ENCODE peak calls at places on chromosomes 13 and 19, in seven cellular contexts. One of them, this sample, is unnamed.
A peak's percentile ranks its signal among the peaks of the same experiment; 100 is the strongest.

GRCh38 chr19:1360818-1361461 is 22.8 kb upstream of the NDUFS7 start:
- DNase-seq in K562: no peak
- DNase-seq in H1: no peak
- DNase-seq in HepG2: no peak
- DNase-seq in HCT116: no peak
- DNase-seq in SK-N-SH: peak; percentile 97
- DNase-seq in GM12878: no peak
- DNase-seq in this sample: no peak

GRCh38 chr19:29928831-29929230 is 13.2 kb upstream of the URI1 start:
- DNase-seq in K562: no peak
- DNase-seq in H1: no peak
- DNase-seq in HepG2: no peak
- DNase-seq in HCT116: no peak
- DNase-seq in SK-N-SH: no peak
- DNase-seq in GM12878: peak; percentile 72
- DNase-seq in this sample: no peak

GRCh38 chr19:45340899-45341453 is 426 bp downstream of the KLC3 start:
- DNase-seq in K562: no peak
- DNase-seq in H1: no peak
- DNase-seq in HepG2: no peak
- DNase-seq in HCT116: no peak
- DNase-seq in SK-N-SH: no peak
- DNase-seq in GM12878: no peak
- DNase-seq in this sample: no peak

GRCh38 chr13:45595968-45596367 is 19.6 kb downstream of the ERICH6B start:
- DNase-seq in K562: no peak
- DNase-seq in H1: no peak
- DNase-seq in HepG2: no peak
- DNase-seq in HCT116: no peak
- DNase-seq in SK-N-SH: no peak
- DNase-seq in GM12878: no peak
- DNase-seq in this sample: no peak

GRCh38 chr19:7841751-7842660 is 12.0 kb downstream of the EVI5L start:
- DNase-seq in K562: no peak
- DNase-seq in H1: no peak
- DNase-seq in HepG2: no peak
- DNase-seq in HCT116: no peak
- DNase-seq in SK-N-SH: no peak
- DNase-seq in GM12878: no peak
- DNase-seq in this sample: no peak

GRCh38 chr13:110676057-110676510 is 29.8 kb downstream of the CARS2 start:
- DNase-seq in K562: no peak
- DNase-seq in H1: no peak
- DNase-seq in HepG2: no peak
- DNase-seq in HCT116: no peak
- DNase-seq in SK-N-SH: no peak
- DNase-seq in GM12878: peak; percentile 73
- DNase-seq in this sample: no peak

GRCh38 chr19:3665681-3666544 is 34.4 kb downstream of the PIP5K1C start:
- DNase-seq in K562: peak; percentile 90
- DNase-seq in H1: peak; percentile 96
- DNase-seq in HepG2: peak; percentile 13
- DNase-seq in HCT116: no peak
- DNase-seq in SK-N-SH: peak; percentile 96
- DNase-seq in GM12878: no peak
- DNase-seq in this sample: no peak

GRCh38 chr13:64278493-64278892 is 2862.8 kb upstream of the PCDH20 start:
- DNase-seq in K562: no peak
- DNase-seq in H1: no peak
- DNase-seq in HepG2: no peak
- DNase-seq in HCT116: no peak
- DNase-seq in SK-N-SH: no peak
- DNase-seq in GM12878: no peak
- DNase-seq in this sample: no peak

GRCh38 chr19:18223860-18224524 is 2.2 kb downstream of the PDE4C start:
- DNase-seq in K562: peak; percentile 93
- DNase-seq in H1: peak; percentile 100
- DNase-seq in HepG2: peak; percentile 63
- DNase-seq in HCT116: peak; percentile 49
- DNase-seq in SK-N-SH: peak; percentile 89
- DNase-seq in GM12878: no peak
- DNase-seq in this sample: peak; percentile 78

GRCh38 chr19:18224525-18225354 is 1.5 kb downstream of the PDE4C start:
- DNase-seq in K562: peak; percentile 95
- DNase-seq in H1: peak; percentile 99
- DNase-seq in HepG2: peak; percentile 95
- DNase-seq in HCT116: peak; percentile 99
- DNase-seq in SK-N-SH: peak; percentile 99
- DNase-seq in GM12878: peak; percentile 80
- DNase-seq in this sample: peak; percentile 100

GRCh38 chr19:18225355-18225701 is 910 bp downstream of the PDE4C start:
- DNase-seq in K562: no peak
- DNase-seq in H1: no peak
- DNase-seq in HepG2: no peak
- DNase-seq in HCT116: no peak
- DNase-seq in SK-N-SH: no peak
- DNase-seq in GM12878: no peak
- DNase-seq in this sample: no peak

GRCh38 chr19:18226956-18227780 is 930 bp upstream of the PDE4C start:
- DNase-seq in K562: no peak
- DNase-seq in H1: no peak
- DNase-seq in HepG2: no peak
- DNase-seq in HCT116: no peak
- DNase-seq in SK-N-SH: no peak
- DNase-seq in GM12878: no peak
- DNase-seq in this sample: no peak

DNA sequence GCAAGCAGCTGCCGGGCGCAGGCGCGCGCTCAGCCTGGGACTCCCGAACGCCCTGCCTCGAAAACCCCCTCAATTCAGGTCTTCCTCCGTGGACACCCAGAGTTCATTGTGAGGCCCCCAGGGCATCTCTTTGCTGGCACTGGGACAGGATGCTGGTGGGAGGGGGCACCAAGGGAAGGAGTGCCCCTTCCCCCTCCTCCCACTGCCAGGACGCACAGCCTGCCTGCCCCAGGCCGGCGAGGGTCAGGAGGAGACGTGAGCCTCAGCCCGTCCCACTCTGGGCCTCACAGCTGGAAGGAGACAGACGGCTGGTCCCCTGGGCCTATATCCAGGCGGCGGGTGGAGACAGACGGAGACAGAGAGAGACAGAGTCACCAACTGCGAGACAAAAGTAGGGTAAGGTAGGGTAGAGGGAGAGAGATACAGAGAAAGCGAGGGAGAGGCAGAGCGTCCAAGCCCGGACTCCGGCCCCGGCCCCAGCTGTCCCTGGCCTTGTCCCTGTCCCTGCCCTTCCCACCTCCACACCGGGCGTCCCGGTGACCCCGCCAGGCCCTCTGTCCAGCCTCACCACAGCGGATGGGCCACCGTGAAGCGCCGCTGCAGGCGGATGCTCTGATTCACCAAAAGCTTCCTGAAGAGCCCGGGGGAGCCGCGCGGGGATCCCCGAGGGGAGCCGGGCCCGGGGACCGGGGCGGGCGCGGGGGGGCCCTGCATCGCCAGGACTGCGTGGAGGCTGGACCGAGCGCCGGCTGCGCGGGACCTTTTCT is at the start of gene PDE4C:
- DNase-seq in K562: no peak
- DNase-seq in H1: peak; percentile 76
- DNase-seq in HepG2: no peak
- DNase-seq in HCT116: no peak
- DNase-seq in SK-N-SH: peak; percentile 75
- DNase-seq in GM12878: no peak
- DNase-seq in this sample: no peak
- H3K4me3 ChIP-seq in K562: no peak within 1 kb of the TSS
- H3K4me3 ChIP-seq in H1: no peak within 1 kb of the TSS
- H3K4me3 ChIP-seq in HepG2: peak within 1 kb of the TSS; percentile 56
- H3K4me3 ChIP-seq in HCT116: no peak within 1 kb of the TSS
- H3K4me3 ChIP-seq in SK-N-SH: no peak within 1 kb of the TSS
- H3K4me3 ChIP-seq in GM12878: no peak within 1 kb of the TSS
- H3K4me3 ChIP-seq in this sample: peak within 1 kb of the TSS; percentile 95

GRCh38 chr13:99074693-99075092 is 96.8 kb upstream of the DOCK9 start:
- DNase-seq in K562: no peak
- DNase-seq in H1: no peak
- DNase-seq in HepG2: no peak
- DNase-seq in HCT116: no peak
- DNase-seq in SK-N-SH: no peak
- DNase-seq in GM12878: no peak
- DNase-seq in this sample: no peak

GRCh38 chr13:99072941-99073340 is 95.1 kb upstream of the DOCK9 start:
- DNase-seq in K562: no peak
- DNase-seq in H1: no peak
- DNase-seq in HepG2: no peak
- DNase-seq in HCT116: no peak
- DNase-seq in SK-N-SH: no peak
- DNase-seq in GM12878: no peak
- DNase-seq in this sample: no peak

GRCh38 chr13:99080131-99080530 is 102.3 kb upstream of the DOCK9 start:
- DNase-seq in K562: no peak
- DNase-seq in H1: no peak
- DNase-seq in HepG2: no peak
- DNase-seq in HCT116: no peak
- DNase-seq in SK-N-SH: no peak
- DNase-seq in GM12878: no peak
- DNase-seq in this sample: no peak

GRCh38 chr13:99075268-99076191 is 97.7 kb upstream of the DOCK9 start:
- DNase-seq in K562: no peak
- DNase-seq in H1: no peak
- DNase-seq in HepG2: no peak
- DNase-seq in HCT116: no peak
- DNase-seq in SK-N-SH: no peak
- DNase-seq in GM12878: peak; percentile 36
- DNase-seq in this sample: no peak

DNA sequence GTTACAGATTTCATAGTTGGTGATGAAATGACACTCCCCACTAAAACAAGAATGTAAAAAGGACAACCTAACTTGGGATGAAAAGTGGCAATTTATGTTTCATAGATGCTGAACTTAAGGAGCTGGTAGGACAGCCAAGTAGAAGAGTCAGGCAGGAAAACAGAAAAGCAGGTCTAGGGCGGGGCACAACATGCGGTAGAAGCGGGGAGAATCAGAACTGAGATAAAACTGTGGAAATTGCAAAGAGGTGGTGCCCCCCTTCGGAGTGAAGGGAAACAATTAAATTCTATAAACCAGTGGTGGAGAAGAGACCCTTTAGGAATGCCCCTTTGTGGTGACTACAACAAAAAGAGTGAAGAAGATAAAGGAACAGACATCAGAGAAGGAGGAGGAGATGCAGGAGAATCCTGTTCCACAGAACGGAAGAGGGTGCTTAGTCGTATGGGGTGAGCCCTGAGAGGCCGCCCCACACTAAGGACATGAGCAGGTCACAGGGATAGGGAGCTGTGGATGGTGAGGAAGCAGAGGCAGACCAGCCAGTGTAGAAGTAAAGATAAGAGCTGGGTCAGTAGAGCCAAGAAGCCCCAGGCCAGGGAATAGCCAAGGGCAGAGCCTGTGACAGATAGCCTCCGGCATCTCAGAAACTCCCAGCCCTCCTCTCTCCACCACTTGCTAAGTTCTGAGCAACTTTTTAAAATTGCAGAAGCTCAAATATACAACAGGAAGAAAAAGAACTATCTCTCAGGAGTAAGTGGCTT is 100.3 kb upstream of the DOCK9 start:
- DNase-seq in K562: peak; percentile 17
- DNase-seq in H1: no peak
- DNase-seq in HepG2: no peak
- DNase-seq in HCT116: no peak
- DNase-seq in SK-N-SH: no peak
- DNase-seq in GM12878: no peak
- DNase-seq in this sample: no peak
- H3K9ac ChIP-seq in K562: no peak overlapping the region
- H3K9ac ChIP-seq in H1: no peak overlapping the region
- H3K9ac ChIP-seq in HepG2: no peak overlapping the region
- H3K9ac ChIP-seq in HCT116: no peak overlapping the region
- H3K9ac ChIP-seq in SK-N-SH: no peak overlapping the region
- H3K9ac ChIP-seq in GM12878: no peak overlapping the region
- H3K9ac ChIP-seq in this sample: no peak overlapping the region

GRCh38 chr13:102392810-102393209 is 9.0 kb downstream of the FGF14 start:
- DNase-seq in K562: no peak
- DNase-seq in H1: no peak
- DNase-seq in HepG2: no peak
- DNase-seq in HCT116: no peak
- DNase-seq in SK-N-SH: no peak
- DNase-seq in GM12878: no peak
- DNase-seq in this sample: no peak

GRCh38 chr13:102395939-102396338 is 5.9 kb downstream of the FGF14 start:
- DNase-seq in K562: no peak
- DNase-seq in H1: no peak
- DNase-seq in HepG2: no peak
- DNase-seq in HCT116: no peak
- DNase-seq in SK-N-SH: no peak
- DNase-seq in GM12878: no peak
- DNase-seq in this sample: no peak

GRCh38 chr13:102399791-102400618 is 1.8 kb downstream of the FGF14 start:
- DNase-seq in K562: no peak
- DNase-seq in H1: peak; percentile 72
- DNase-seq in HepG2: no peak
- DNase-seq in HCT116: no peak
- DNase-seq in SK-N-SH: peak; percentile 78
- DNase-seq in GM12878: no peak
- DNase-seq in this sample: no peak

GRCh38 chr13:102395174-102395573 is 6.7 kb downstream of the FGF14 start:
- DNase-seq in K562: no peak
- DNase-seq in H1: no peak
- DNase-seq in HepG2: no peak
- DNase-seq in HCT116: no peak
- DNase-seq in SK-N-SH: peak; percentile 26
- DNase-seq in GM12878: no peak
- DNase-seq in this sample: no peak

DNA sequence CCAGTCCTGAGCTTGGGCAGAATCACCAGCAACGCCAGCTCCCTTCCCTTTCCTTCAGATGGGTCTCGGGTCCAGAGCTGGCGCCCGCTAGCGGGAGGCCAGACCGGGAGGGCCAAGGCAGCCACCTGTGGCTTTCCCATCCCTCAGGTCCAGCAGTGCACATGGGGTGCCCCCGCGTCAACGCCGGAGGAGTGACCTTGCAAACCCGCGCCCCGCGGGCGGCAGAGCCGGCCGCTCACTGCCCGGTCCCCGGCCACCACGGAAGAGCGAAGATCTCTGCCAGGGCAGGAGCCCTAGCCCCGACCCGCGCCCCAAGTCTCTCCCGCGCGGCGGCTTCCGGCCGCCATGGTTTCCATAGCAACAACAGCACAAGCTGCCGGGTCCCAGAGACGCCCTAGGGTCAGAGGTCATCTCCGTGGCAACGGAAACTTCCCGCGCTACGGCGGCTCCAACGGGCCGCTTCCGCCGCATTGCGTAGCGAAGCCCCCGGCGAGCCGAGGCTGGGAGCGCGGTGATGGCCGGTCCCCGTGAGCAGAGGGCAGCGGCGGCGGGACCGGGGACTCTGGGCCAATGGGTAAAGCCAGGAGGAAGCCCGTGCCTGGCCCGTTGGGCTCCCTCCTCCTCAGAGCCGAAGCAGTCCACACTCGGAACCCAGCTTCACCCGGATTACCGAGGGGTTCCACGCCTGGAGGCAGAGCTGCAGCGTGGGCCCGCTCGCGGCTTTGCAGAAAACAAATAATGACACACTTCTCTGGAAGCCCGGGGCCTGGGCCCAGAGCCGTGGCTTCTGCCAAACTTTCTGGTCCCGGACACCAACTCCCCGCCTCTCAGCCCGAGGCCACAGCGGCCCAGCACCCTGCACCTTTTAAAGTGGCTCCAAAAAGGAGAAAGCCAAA is 7.4 kb downstream of the FGF14 start:
- DNase-seq in K562: peak; percentile 77
- DNase-seq in H1: peak; percentile 97
- DNase-seq in HepG2: no peak
- DNase-seq in HCT116: no peak
- DNase-seq in SK-N-SH: peak; percentile 95
- DNase-seq in GM12878: peak; percentile 47
- DNase-seq in this sample: peak; percentile 94
- TF ChIP-seq YY1 in K562: no peak
- TF ChIP-seq YY1 in H1: peak; percentile 95
- TF ChIP-seq YY1 in HepG2: no peak
- TF ChIP-seq YY1 in HCT116: no peak
- TF ChIP-seq YY1 in SK-N-SH: peak; percentile 92
- TF ChIP-seq YY1 in GM12878: peak; percentile 97
- TF ChIP-seq YY1 in this sample: peak; percentile 29

GRCh38 chr19:39995794-39996193 is 1.1 kb upstream of the ZNF546 start:
- DNase-seq in K562: no peak
- DNase-seq in H1: no peak
- DNase-seq in HepG2: no peak
- DNase-seq in HCT116: no peak
- DNase-seq in SK-N-SH: no peak
- DNase-seq in GM12878: no peak
- DNase-seq in this sample: no peak
- H3K4me3 ChIP-seq in K562: peak overlapping the region; percentile 72
- H3K4me3 ChIP-seq in H1: peak overlapping the region; percentile 97
- H3K4me3 ChIP-seq in HepG2: peak overlapping the region; percentile 81
- H3K4me3 ChIP-seq in HCT116: peak overlapping the region; percentile 52
- H3K4me3 ChIP-seq in SK-N-SH: peak overlapping the region; percentile 84
- H3K4me3 ChIP-seq in GM12878: peak overlapping the region; percentile 83
- H3K4me3 ChIP-seq in this sample: peak overlapping the region; percentile 96

This sample was measured in NT2/D1.